ENCODE peak calls at places on chromosomes 7 and 10, in six cellular contexts. G is thyroid gland, L is IMR-90, V is NB4, E is tibial nerve, A is sigmoid colon. T is an unnamed sample.

GRCh38 chr10:11560076-11560709 is 51.3 kb downstream of the USP6NL start:
- DNase-seq in G (no peak), L (peak), V (peak), E (no peak), A (no peak), T (no peak)

GRCh38 chr10:121070257-121070656 is 219.1 kb downstream of the WDR11 start:
- DNase-seq in G (no peak), L (no peak), V (peak), E (no peak), A (no peak), T (peak)

GRCh38 chr7:81956520-81956919 is 186.7 kb upstream of the HGF start:
- DNase-seq in G (no peak), L (peak), V (peak), E (no peak), A (no peak), T (peak)

GRCh38 chr10:55500931-55501559 is 700.0 kb upstream of the PCDH15 start:
- DNase-seq in G (peak), L (no peak), V (peak), E (no peak), A (no peak), T (no peak)

GRCh38 chr10:101569838-101570763 is 18.0 kb downstream of the POLL start:
- DNase-seq in G (peak), L (peak), V (peak), E (peak), A (peak), T (peak)

GRCh38 chr10:75611081-75611971 is 179.9 kb downstream of the LRMDA start:
- DNase-seq in G (no peak), L (no peak), V (peak), E (no peak), A (no peak), T (no peak)

GRCh38 chr7:29369909-29370488 is 175.4 kb downstream of the CHN2 start:
- DNase-seq in G (no peak), L (no peak), V (no peak), E (no peak), A (no peak), T (no peak)

GRCh38 chr7:82481499-82482097 is 38.0 kb upstream of the CACNA2D1 start:
- DNase-seq in G (no peak), L (peak), V (peak), E (no peak), A (no peak), T (peak)

GRCh38 chr7:23011222-23011924 is 2.6 kb downstream of the HYCC1 start:
- DNase-seq in G (no peak), L (no peak), V (peak), E (no peak), A (no peak), T (no peak)

GRCh38 chr7:154868901-154869300 is 134.0 kb downstream of the PAXIP1 start:
- DNase-seq in G (no peak), L (no peak), V (no peak), E (no peak), A (peak), T (no peak)

GRCh38 chr7:569071-569855 is 49.6 kb upstream of the PDGFA start:
- DNase-seq in G (no peak), L (no peak), V (no peak), E (no peak), A (no peak), T (no peak)

GRCh38 chr7:92809397-92810241 is 26.8 kb downstream of the CDK6 start:
- DNase-seq in G (peak), L (peak), V (peak), E (no peak), A (peak), T (peak)

GRCh38 chr7:65429642-65430343 is 56.1 kb downstream of the ZNF92 start:
- DNase-seq in G (no peak), L (no peak), V (no peak), E (no peak), A (no peak), T (no peak)

GRCh38 chr7:47571355-47572100 is 10.4 kb downstream of the TNS3 start:
- DNase-seq in G (peak), L (peak), V (peak), E (peak), A (peak), T (no peak)

GRCh38 chr10:69215405-69216176 is 4.5 kb upstream of the HKDC1 start:
- DNase-seq in G (peak), L (no peak), V (no peak), E (no peak), A (no peak), T (no peak)

GRCh38 chr10:60446070-60446833 is 56.6 kb upstream of the ANK3 start:
- DNase-seq in G (no peak), L (no peak), V (no peak), E (no peak), A (no peak), T (no peak)

GRCh38 chr7:83271212-83272099 is 108.8 kb upstream of the PCLO start:
- DNase-seq in G (no peak), L (peak), V (peak), E (no peak), A (no peak), T (no peak)

GRCh38 chr10:4825868-4826787 is at the start of gene AKR1E2:
- DNase-seq in G (peak), L (peak), V (peak), E (peak), A (peak), T (no peak)

GRCh38 chr7:34069676-34070075 is 164.3 kb downstream of the BMPER start:
- DNase-seq in G (no peak), L (peak), V (no peak), E (no peak), A (no peak), T (peak)

GRCh38 chr10:12353399-12354027 is 4.2 kb downstream of the CAMK1D start:
- DNase-seq in G (no peak), L (no peak), V (no peak), E (no peak), A (no peak), T (no peak)

GRCh38 chr10:47058961-47059391 is 147.7 kb downstream of the PTPN20 start:
- DNase-seq in G (no peak), L (peak), V (no peak), E (no peak), A (peak), T (no peak)

GRCh38 chr7:22140597-22140996 is 194.9 kb upstream of the CDCA7L start:
- DNase-seq in G (no peak), L (no peak), V (no peak), E (no peak), A (no peak), T (no peak)

GRCh38 chr10:91163709-91164474 is 56.6 kb upstream of the PCGF5 start:
- DNase-seq in G (peak), L (peak), V (peak), E (peak), A (peak), T (peak)

GRCh38 chr7:120979765-120980499 is 8.6 kb upstream of the CPED1 start:
- DNase-seq in G (no peak), L (peak), V (no peak), E (no peak), A (no peak), T (no peak)

GRCh38 chr7:134034652-134035051 is 92.5 kb upstream of the LRGUK start:
- DNase-seq in G (no peak), L (no peak), V (no peak), E (no peak), A (no peak), T (no peak)

DNA sequence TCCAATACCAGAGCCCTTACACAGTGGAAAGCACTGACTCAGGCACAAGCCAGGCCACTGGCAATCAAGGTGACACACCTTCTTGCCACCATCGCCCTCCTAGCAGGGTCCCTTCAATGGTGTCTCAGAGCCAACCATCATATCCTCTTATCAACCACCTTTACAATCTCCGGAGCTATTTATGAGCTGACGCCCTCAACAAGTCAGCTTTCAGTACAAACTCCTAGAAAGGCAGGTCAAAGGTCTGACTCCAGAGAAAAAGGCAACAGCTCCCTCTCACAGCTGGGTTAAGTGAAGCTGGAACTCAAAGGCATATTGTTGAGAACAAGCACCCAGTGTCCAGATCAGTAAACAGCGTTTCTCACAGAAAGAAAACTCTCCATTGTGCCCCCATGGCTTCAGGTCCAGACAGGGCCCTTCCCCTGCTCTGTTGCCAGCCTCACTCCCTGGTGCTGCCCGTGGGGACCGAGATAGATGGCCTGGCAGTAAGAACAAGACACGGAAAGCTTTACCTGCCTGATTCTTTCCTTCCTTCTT is 2.4 kb downstream of the ZNF3 start:
- DNase-seq in G (no peak), L (no peak), V (no peak), E (no peak), A (no peak), T (no peak)
- TF ChIP-seq POLR2A in G (no peak), L (no peak), V (no peak), E (no peak), A (no peak), T (no peak)

GRCh38 chr7:16399265-16399801 is 22.0 kb downstream of the CRPPA start:
- DNase-seq in G (no peak), L (peak), V (no peak), E (no peak), A (no peak), T (no peak)
- TF ChIP-seq POLR2A in G (no peak), L (no peak), V (no peak), E (no peak), A (no peak), T (no peak)

GRCh38 chr10:42864575-42864974 is 82.0 kb downstream of the BMS1 start:
- DNase-seq in G (no peak), L (peak), V (peak), E (no peak), A (no peak), T (no peak)
- TF ChIP-seq POLR2A in G (no peak), L (no peak), V (no peak), E (no peak), A (no peak), T (no peak)

GRCh38 chr10:84155521-84155920 is 16.2 kb downstream of the GHITM start:
- DNase-seq in G (no peak), L (no peak), V (peak), E (no peak), A (no peak), T (no peak)
- TF ChIP-seq POLR2A in G (no peak), L (no peak), V (no peak), E (no peak), A (no peak), T (no peak)

GRCh38 chr7:36208997-36209813 is 56.2 kb downstream of the EEPD1 start:
- DNase-seq in G (no peak), L (peak), V (peak), E (no peak), A (peak), T (no peak)

GRCh38 chr7:36207451-36208291 is 54.6 kb downstream of the EEPD1 start:
- DNase-seq in G (peak), L (peak), V (peak), E (peak), A (peak), T (peak)

GRCh38 chr7:36210542-36210941 is 57.5 kb downstream of the EEPD1 start:
- DNase-seq in G (no peak), L (peak), V (no peak), E (no peak), A (peak), T (no peak)

GRCh38 chr7:36209814-36210183 is 56.7 kb downstream of the EEPD1 start:
- DNase-seq in G (no peak), L (no peak), V (peak), E (no peak), A (peak), T (no peak)

GRCh38 chr7:36208406-36208805 is 55.4 kb downstream of the EEPD1 start:
- DNase-seq in G (no peak), L (peak), V (peak), E (no peak), A (peak), T (no peak)
- TF ChIP-seq POLR2A in G (no peak), L (no peak), V (no peak), E (no peak), A (no peak), T (no peak)

GRCh38 chr7:2760098-2760889 is 72.3 kb downstream of the AMZ1 start:
- DNase-seq in G (no peak), L (peak), V (peak), E (no peak), A (peak), T (peak)

GRCh38 chr7:2763607-2764006 is 75.6 kb downstream of the AMZ1 start:
- DNase-seq in G (no peak), L (no peak), V (no peak), E (no peak), A (no peak), T (no peak)

GRCh38 chr7:2761131-2761624 is 73.2 kb downstream of the AMZ1 start:
- DNase-seq in G (no peak), L (no peak), V (no peak), E (no peak), A (no peak), T (no peak)

GRCh38 chr7:2759736-2760097 is 71.7 kb downstream of the AMZ1 start:
- DNase-seq in G (no peak), L (no peak), V (no peak), E (no peak), A (no peak), T (no peak)

GRCh38 chr7:2761801-2762497 is 73.9 kb downstream of the AMZ1 start:
- DNase-seq in G (no peak), L (no peak), V (no peak), E (no peak), A (no peak), T (no peak)
- TF ChIP-seq POLR2A in G (no peak), L (no peak), V (no peak), E (no peak), A (no peak), T (no peak)

DNA sequence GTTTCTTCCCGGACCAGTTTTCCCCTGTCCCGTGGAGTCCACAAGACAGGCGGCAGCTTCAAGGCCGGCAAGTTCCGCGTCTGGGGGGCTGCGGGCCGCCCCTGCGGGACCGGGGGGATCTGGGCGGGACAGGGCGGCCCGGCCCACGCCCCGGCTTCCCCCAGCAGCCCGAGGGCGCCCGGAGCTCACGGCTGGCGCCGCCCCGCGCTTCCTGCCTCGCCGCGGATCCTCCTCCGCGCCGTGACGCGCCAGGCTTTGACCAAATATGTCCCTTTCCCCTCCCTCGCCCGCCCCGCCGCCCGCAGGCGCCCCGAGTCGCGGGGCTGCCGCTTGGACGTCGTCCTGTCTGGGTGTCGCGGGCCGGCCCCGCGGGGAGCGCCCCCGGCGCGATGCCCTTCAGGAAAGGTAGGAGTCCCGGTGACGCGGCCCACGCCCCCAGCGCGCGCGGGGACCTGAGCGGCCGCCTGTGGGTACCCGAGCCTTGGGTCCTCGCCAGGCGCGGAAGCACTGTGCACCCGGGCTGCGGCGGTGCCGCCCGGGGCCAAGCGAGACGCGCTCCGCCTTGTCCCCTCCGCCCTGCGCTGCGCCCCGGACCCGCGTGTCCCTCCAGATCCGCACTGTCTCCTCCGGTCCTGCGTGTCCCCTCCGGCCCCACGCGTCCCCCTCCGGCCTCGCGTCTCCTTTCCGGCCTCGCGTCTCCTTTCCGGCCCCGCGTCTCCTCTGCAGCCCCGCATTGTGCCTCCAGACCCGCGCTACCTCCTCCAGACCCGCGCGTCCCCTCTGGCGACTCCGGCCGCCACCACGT is 56.0 kb downstream of the RBM17 start:
- DNase-seq in G (peak), L (peak), V (peak), E (peak), A (peak), T (no peak)
- TF ChIP-seq POLR2A in G (peak), L (peak), V (peak), E (peak), A (no peak), T (peak)

GRCh38 chr10:74177140-74177677 is 26.2 kb downstream of the ADK start:
- DNase-seq in G (peak), L (peak), V (peak), E (no peak), A (no peak), T (peak)
- TF ChIP-seq POLR2A in G (no peak), L (no peak), V (no peak), E (no peak), A (no peak), T (no peak)

DNA sequence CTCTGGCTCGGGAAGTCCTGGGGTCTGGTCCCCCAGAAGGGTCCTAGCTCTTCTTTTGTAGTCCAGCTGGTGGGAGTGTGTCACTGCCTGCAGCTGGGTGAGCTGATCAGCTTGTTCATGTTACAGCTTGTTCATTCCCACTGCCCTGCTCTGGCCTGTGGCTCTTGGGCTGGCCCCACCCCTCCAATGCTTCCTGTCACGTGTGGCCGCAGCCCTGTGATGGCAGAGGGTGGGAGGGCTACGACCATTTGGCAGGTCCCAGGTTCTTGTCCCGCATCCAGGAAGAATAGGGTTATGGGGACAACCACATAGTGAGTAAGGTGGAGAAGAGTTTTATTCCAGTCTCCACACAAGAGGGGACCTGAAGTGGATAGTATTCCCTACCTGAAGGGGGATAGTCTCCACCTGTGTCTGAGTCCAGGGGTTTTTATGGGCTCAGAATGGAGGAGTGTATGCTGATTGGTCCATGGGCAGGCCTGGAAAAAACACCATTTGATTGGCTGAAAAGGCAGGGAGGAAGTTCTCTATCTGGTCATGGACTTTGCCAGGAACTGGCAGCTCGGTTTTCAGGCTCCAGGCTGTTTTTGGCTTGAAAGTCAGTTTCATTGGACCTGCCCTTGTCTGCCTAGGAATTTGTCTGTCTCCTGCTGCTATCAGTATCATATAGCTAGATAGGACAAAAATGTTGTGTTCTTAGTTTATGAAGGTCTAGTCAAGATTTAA is 13.1 kb downstream of the SDHAF3 start:
- DNase-seq in G (no peak), L (no peak), V (no peak), E (no peak), A (no peak), T (no peak)
- TF ChIP-seq POLR2A in G (no peak), L (no peak), V (no peak), E (no peak), A (no peak), T (no peak)

DNA sequence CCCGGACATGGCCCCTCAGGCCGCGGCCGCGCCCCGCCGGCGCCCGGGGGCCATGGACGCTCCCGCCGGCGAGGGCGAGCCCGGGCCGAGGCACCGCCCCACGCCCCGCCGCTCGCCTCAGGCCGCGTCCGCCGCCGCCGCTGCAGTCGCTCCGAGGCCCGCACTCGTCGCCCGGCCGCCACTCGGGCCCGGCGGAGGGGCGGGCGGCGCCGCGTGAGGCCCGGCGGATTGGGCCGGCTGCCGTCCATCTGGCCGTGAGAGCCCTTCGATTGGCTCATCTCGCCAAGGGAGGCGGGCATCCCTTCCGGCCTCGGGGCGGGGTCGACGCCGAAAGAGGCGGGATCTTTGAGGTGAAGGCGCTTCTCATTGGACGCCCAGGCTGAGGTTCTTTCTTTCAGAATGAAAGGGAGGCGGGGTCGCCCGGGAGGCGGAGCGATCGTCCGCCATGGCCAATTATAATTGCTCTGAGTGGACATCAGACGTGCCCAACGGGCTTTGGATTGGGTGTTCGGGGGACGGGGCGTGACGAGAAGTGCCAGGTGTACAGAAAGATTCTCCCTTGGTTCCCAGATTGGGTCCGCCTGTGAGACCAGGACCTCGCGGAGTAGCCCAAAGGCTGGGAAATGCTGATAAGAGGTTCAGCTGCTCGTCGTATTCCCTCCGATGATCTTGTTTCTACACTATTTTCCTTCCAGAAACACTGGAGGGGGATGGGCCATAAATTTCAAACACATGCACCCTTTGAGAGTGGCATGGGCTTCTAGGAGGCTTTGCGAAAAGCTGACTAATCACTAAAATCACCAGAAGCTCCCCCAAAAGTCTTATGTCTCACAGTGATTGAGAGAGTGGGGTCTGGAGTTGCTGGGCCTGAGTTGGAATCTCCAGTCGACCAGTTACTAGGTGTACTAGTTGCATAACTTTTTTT is at the start of gene GNA12:
- DNase-seq in G (peak), L (peak), V (peak), E (peak), A (peak), T (peak)
- TF ChIP-seq POLR2A in G (peak), L (no peak), V (peak), E (peak), A (no peak), T (peak)